ENCODE peak calls at places on chromosomes 5 and 9, in eight cellular contexts. S is T-helper 9 cell; E is stromal cell of bone marrow; G is body of pancreas; H is NCI-H82; U is stimulated activated effector memory CD8-positive, alpha-beta T cell treated with anti-CD3 and anti-CD28 coated beads, Interleukin-12 subunit alpha, Interleukin-12 subunit beta, amount 100 ng/mL, for 72 hours; W is B cell; Q is SHP77. B is an unnamed sample.

GRCh38 chr5:125719681-125720676 is 703.2 kb upstream of the GRAMD2B start:
- DNase-seq in S (no peak), E (no peak), G (peak), H (no peak), U (no peak), W (no peak), Q (peak), B (no peak)

GRCh38 chr5:92409131-92409530 is 1026.0 kb upstream of the ARRDC3 start:
- DNase-seq in S (no peak), E (peak), G (no peak), H (no peak), U (no peak), W (no peak), Q (no peak), B (no peak)

GRCh38 chr5:132262882-132263547 is 5.5 kb downstream of the PDLIM4 start:
- DNase-seq in S (no peak), E (no peak), G (no peak), H (no peak), U (no peak), W (no peak), Q (no peak), B (no peak)

GRCh38 chr5:57650360-57651069 is 167.9 kb upstream of the ACTBL2 start:
- DNase-seq in S (no peak), E (peak), G (peak), H (peak), U (no peak), W (peak), Q (peak), B (peak)

GRCh38 chr9:132896906-132897305 is 18.2 kb downstream of the SPACA9 start:
- DNase-seq in S (no peak), E (no peak), G (no peak), H (no peak), U (no peak), W (no peak), Q (no peak), B (no peak)

GRCh38 chr5:129459485-129460120 is 495 bp upstream of the ADAMTS19 start:
- DNase-seq in S (no peak), E (peak), G (peak), H (peak), U (no peak), W (no peak), Q (no peak), B (no peak)

GRCh38 chr9:134390947-134391318 is 64.7 kb downstream of the RXRA start:
- DNase-seq in S (no peak), E (no peak), G (no peak), H (no peak), U (no peak), W (peak), Q (no peak), B (no peak)

GRCh38 chr5:56358703-56359428 is 125.7 kb upstream of the ANKRD55 start:
- DNase-seq in S (no peak), E (no peak), G (peak), H (no peak), U (no peak), W (no peak), Q (no peak), B (no peak)

GRCh38 chr5:20536813-20537212 is 548.8 kb upstream of the CDH18 start:
- DNase-seq in S (no peak), E (no peak), G (no peak), H (no peak), U (no peak), W (no peak), Q (no peak), B (no peak)

GRCh38 chr5:1014781-1015221 is 6.2 kb downstream of the NKD2 start:
- DNase-seq in S (no peak), E (no peak), G (no peak), H (no peak), U (no peak), W (no peak), Q (no peak), B (no peak)

GRCh38 chr5:61053937-61054336 is 108.3 kb downstream of the SMIM15 start:
- DNase-seq in S (no peak), E (no peak), G (no peak), H (no peak), U (no peak), W (no peak), Q (no peak), B (no peak)

GRCh38 chr5:179978792-179979191 is 71.1 kb upstream of the TBC1D9B start:
- DNase-seq in S (no peak), E (no peak), G (no peak), H (no peak), U (no peak), W (no peak), Q (no peak), B (no peak)

GRCh38 chr5:91468643-91469422 is 85.7 kb upstream of the ARRDC3 start:
- DNase-seq in S (no peak), E (no peak), G (no peak), H (no peak), U (no peak), W (no peak), Q (no peak), B (no peak)

GRCh38 chr9:69175488-69175872 is 1.4 kb downstream of the TJP2 start:
- DNase-seq in S (no peak), E (no peak), G (no peak), H (no peak), U (no peak), W (no peak), Q (no peak), B (no peak)

GRCh38 chr5:40736103-40736875 is 19.5 kb downstream of the TTC33 start:
- DNase-seq in S (no peak), E (peak), G (no peak), H (peak), U (no peak), W (peak), Q (peak), B (no peak)

B was measured in gastrocnemius medialis.